ENCODE peak calls at places on chromosomes 12 and 14, in eight cellular contexts. One of them, this sample, is unnamed.

GRCh38 chr12:105920161-105920684 is 218.5 kb downstream of the NUAK1 start:
- DNase-seq in activated CD8-positive, alpha-beta T cell treated with anti-CD3 and anti-CD28 coated beads for 36 hours: no peak
- DNase-seq in iris pigment epithelial cell: no peak
- DNase-seq in NCI-H1092 treated with DMSO at 0.1 percent for 48 hours: peak; percentile 14
- DNase-seq in mesothelial cell of epicardium: peak; percentile 54
- DNase-seq in aorta: no peak
- DNase-seq in psoas muscle: no peak
- DNase-seq in Daoy: no peak
- DNase-seq in this sample: no peak

GRCh38 chr14:95828649-95829265 is 47.9 kb upstream of the TUNAR start:
- DNase-seq in activated CD8-positive, alpha-beta T cell treated with anti-CD3 and anti-CD28 coated beads for 36 hours: no peak
- DNase-seq in iris pigment epithelial cell: no peak
- DNase-seq in NCI-H1092 treated with DMSO at 0.1 percent for 48 hours: no peak
- DNase-seq in mesothelial cell of epicardium: no peak
- DNase-seq in aorta: no peak
- DNase-seq in psoas muscle: no peak
- DNase-seq in Daoy: no peak
- DNase-seq in this sample: no peak

GRCh38 chr12:96902076-96902475 is 5.0 kb upstream of the NEDD1 start:
- DNase-seq in activated CD8-positive, alpha-beta T cell treated with anti-CD3 and anti-CD28 coated beads for 36 hours: no peak
- DNase-seq in iris pigment epithelial cell: peak; percentile 24
- DNase-seq in NCI-H1092 treated with DMSO at 0.1 percent for 48 hours: no peak
- DNase-seq in mesothelial cell of epicardium: no peak
- DNase-seq in aorta: no peak
- DNase-seq in psoas muscle: no peak
- DNase-seq in Daoy: no peak
- DNase-seq in this sample: no peak

GRCh38 chr14:58362798-58363412 is 32.8 kb upstream of the TOMM20L start:
- DNase-seq in activated CD8-positive, alpha-beta T cell treated with anti-CD3 and anti-CD28 coated beads for 36 hours: no peak
- DNase-seq in iris pigment epithelial cell: peak; percentile 32
- DNase-seq in NCI-H1092 treated with DMSO at 0.1 percent for 48 hours: peak; percentile 49
- DNase-seq in mesothelial cell of epicardium: no peak
- DNase-seq in aorta: no peak
- DNase-seq in psoas muscle: no peak
- DNase-seq in Daoy: peak; percentile 21
- DNase-seq in this sample: peak; percentile 2

GRCh38 chr14:55782166-55782565 is 202.2 kb downstream of the KTN1 start:
- DNase-seq in activated CD8-positive, alpha-beta T cell treated with anti-CD3 and anti-CD28 coated beads for 36 hours: no peak
- DNase-seq in iris pigment epithelial cell: peak; percentile 50
- DNase-seq in NCI-H1092 treated with DMSO at 0.1 percent for 48 hours: no peak
- DNase-seq in mesothelial cell of epicardium: no peak
- DNase-seq in aorta: no peak
- DNase-seq in psoas muscle: no peak
- DNase-seq in Daoy: no peak
- DNase-seq in this sample: no peak

GRCh38 chr14:72432748-72433147 is 461.2 kb downstream of the DPF3 start:
- DNase-seq in activated CD8-positive, alpha-beta T cell treated with anti-CD3 and anti-CD28 coated beads for 36 hours: no peak
- DNase-seq in iris pigment epithelial cell: no peak
- DNase-seq in NCI-H1092 treated with DMSO at 0.1 percent for 48 hours: no peak
- DNase-seq in mesothelial cell of epicardium: no peak
- DNase-seq in aorta: no peak
- DNase-seq in psoas muscle: no peak
- DNase-seq in Daoy: no peak
- DNase-seq in this sample: no peak

GRCh38 chr12:41302979-41303403 is 114.9 kb downstream of the PDZRN4 start:
- DNase-seq in activated CD8-positive, alpha-beta T cell treated with anti-CD3 and anti-CD28 coated beads for 36 hours: no peak
- DNase-seq in iris pigment epithelial cell: no peak
- DNase-seq in NCI-H1092 treated with DMSO at 0.1 percent for 48 hours: no peak
- DNase-seq in mesothelial cell of epicardium: no peak
- DNase-seq in aorta: no peak
- DNase-seq in psoas muscle: no peak
- DNase-seq in Daoy: no peak
- DNase-seq in this sample: no peak

GRCh38 chr14:69263364-69263763 is 3.4 kb downstream of the GALNT16 start:
- DNase-seq in activated CD8-positive, alpha-beta T cell treated with anti-CD3 and anti-CD28 coated beads for 36 hours: no peak
- DNase-seq in iris pigment epithelial cell: peak; percentile 62
- DNase-seq in NCI-H1092 treated with DMSO at 0.1 percent for 48 hours: no peak
- DNase-seq in mesothelial cell of epicardium: no peak
- DNase-seq in aorta: peak; percentile 86
- DNase-seq in psoas muscle: peak; percentile 79
- DNase-seq in Daoy: peak; percentile 95
- DNase-seq in this sample: peak; percentile 83

GRCh38 chr14:95498622-95499353 is 17.7 kb downstream of the SYNE3 start:
- DNase-seq in activated CD8-positive, alpha-beta T cell treated with anti-CD3 and anti-CD28 coated beads for 36 hours: no peak
- DNase-seq in iris pigment epithelial cell: no peak
- DNase-seq in NCI-H1092 treated with DMSO at 0.1 percent for 48 hours: peak; percentile 65
- DNase-seq in mesothelial cell of epicardium: no peak
- DNase-seq in aorta: peak; percentile 47
- DNase-seq in psoas muscle: no peak
- DNase-seq in Daoy: no peak
- DNase-seq in this sample: no peak

GRCh38 chr12:13167906-13168305 is 28.6 kb upstream of the EMP1 start:
- DNase-seq in activated CD8-positive, alpha-beta T cell treated with anti-CD3 and anti-CD28 coated beads for 36 hours: no peak
- DNase-seq in iris pigment epithelial cell: no peak
- DNase-seq in NCI-H1092 treated with DMSO at 0.1 percent for 48 hours: no peak
- DNase-seq in mesothelial cell of epicardium: no peak
- DNase-seq in aorta: no peak
- DNase-seq in psoas muscle: no peak
- DNase-seq in Daoy: no peak
- DNase-seq in this sample: no peak

GRCh38 chr12:57377103-57377840 is 53.6 kb downstream of the R3HDM2 start:
- DNase-seq in activated CD8-positive, alpha-beta T cell treated with anti-CD3 and anti-CD28 coated beads for 36 hours: no peak
- DNase-seq in iris pigment epithelial cell: no peak
- DNase-seq in NCI-H1092 treated with DMSO at 0.1 percent for 48 hours: no peak
- DNase-seq in mesothelial cell of epicardium: no peak
- DNase-seq in aorta: no peak
- DNase-seq in psoas muscle: no peak
- DNase-seq in Daoy: no peak
- DNase-seq in this sample: no peak

GRCh38 chr12:4383304-4383865 is 3.9 kb upstream of the FGF23 start:
- DNase-seq in activated CD8-positive, alpha-beta T cell treated with anti-CD3 and anti-CD28 coated beads for 36 hours: peak; percentile 34
- DNase-seq in iris pigment epithelial cell: no peak
- DNase-seq in NCI-H1092 treated with DMSO at 0.1 percent for 48 hours: no peak
- DNase-seq in mesothelial cell of epicardium: no peak
- DNase-seq in aorta: no peak
- DNase-seq in psoas muscle: no peak
- DNase-seq in Daoy: peak; percentile 18
- DNase-seq in this sample: no peak